ENCODE peak calls at places on chromosome 15, in four cellular contexts. R is GM12891, G is activated T-cell treated with anti-CD3 and anti-CD28 coated beads for 4 hours, Y is endothelial cell. K is an unnamed sample.

GRCh38 chr15:84879088-84879780 is 5.2 kb upstream of the SLC28A1 start:
- DNase-seq in R (no peak), G (no peak), Y (no peak), K (no peak)

GRCh38 chr15:25345943-25346342 is 92.9 kb downstream of the UBE3A start:
- DNase-seq in R (no peak), G (no peak), Y (peak), K (no peak)

GRCh38 chr15:25793354-25794050 is 69.6 kb downstream of the ATP10A start:
- DNase-seq in R (peak), G (no peak), Y (no peak), K (no peak)

GRCh38 chr15:31078461-31078860 is 23.1 kb downstream of the TRPM1 start:
- DNase-seq in R (no peak), G (no peak), Y (no peak), K (no peak)

GRCh38 chr15:37087050-37087691 is 13.2 kb downstream of the MEIS2 start:
- DNase-seq in R (no peak), G (no peak), Y (no peak), K (no peak)

GRCh38 chr15:46312133-46312740 is 677.4 kb downstream of the SQOR start:
- DNase-seq in R (peak), G (peak), Y (peak), K (peak)

GRCh38 chr15:74489518-74490338 is 28.8 kb upstream of the UBL7 start:
- DNase-seq in R (peak), G (peak), Y (peak), K (peak)

GRCh38 chr15:31372635-31373091 is 46.0 kb downstream of the KLF13 start:
- DNase-seq in R (no peak), G (no peak), Y (peak), K (peak)

GRCh38 chr15:77688270-77689058 is 55.8 kb upstream of the LINGO1 start:
- DNase-seq in R (no peak), G (no peak), Y (no peak), K (no peak)

GRCh38 chr15:72685301-72685924 is 569 bp downstream of the HIGD2B start:
- DNase-seq in R (no peak), G (peak), Y (no peak), K (no peak)

GRCh38 chr15:83208357-83208661 is 686 bp upstream of the HDGFL3 start:
- DNase-seq in R (no peak), G (no peak), Y (no peak), K (no peak)

GRCh38 chr15:71599404-71600225 is 210.7 kb upstream of the NR2E3 start:
- DNase-seq in R (no peak), G (no peak), Y (no peak), K (peak)

GRCh38 chr15:74208901-74209559 is 6.4 kb upstream of the STRA6 start:
- DNase-seq in R (no peak), G (no peak), Y (no peak), K (peak)

K was measured in SJCRH30.